ENCODE peak calls at places on chromosomes 5 and 9, in five cellular contexts. U, W, N, E and A are unnamed samples.

GRCh38 chr9:18610956-18611355 is 137.0 kb downstream of the ADAMTSL1 start:
- DNase-seq in U (no peak), W (no peak), N (no peak), E (no peak), A (no peak)

GRCh38 chr5:123444016-123444415 is 20.8 kb upstream of the CEP120 start:
- DNase-seq in U (no peak), W (no peak), N (no peak), E (no peak), A (no peak)

GRCh38 chr9:95368377-95369160 is 51.1 kb upstream of the FANCC start:
- DNase-seq in U (no peak), W (no peak), N (no peak), E (no peak), A (no peak)

GRCh38 chr9:136690841-136691261 is 3.6 kb upstream of the AGPAT2 start:
- DNase-seq in U (no peak), W (no peak), N (no peak), E (no peak), A (no peak)

GRCh38 chr5:163914911-163915310 is 409.5 kb downstream of the MAT2B start:
- DNase-seq in U (no peak), W (no peak), N (no peak), E (peak; percentile 76), A (no peak)

GRCh38 chr9:135521608-135522095 is 412 bp downstream of the LCN1 start:
- DNase-seq in U (no peak), W (no peak), N (no peak), E (no peak), A (no peak)

GRCh38 chr5:6659941-6660684 is 26.9 kb downstream of the SRD5A1 start:
- DNase-seq in U (no peak), W (no peak), N (no peak), E (no peak), A (no peak)

GRCh38 chr5:53996008-53996407 is 314.4 kb downstream of the ARL15 start:
- DNase-seq in U (no peak), W (no peak), N (no peak), E (no peak), A (no peak)

GRCh38 chr5:149054416-149054815 is 8.4 kb downstream of the SH3TC2 start:
- DNase-seq in U (peak; percentile 64), W (no peak), N (no peak), E (no peak), A (no peak)

GRCh38 chr5:149056611-149057165 is 6.2 kb downstream of the SH3TC2 start:
- DNase-seq in U (peak; percentile 34), W (no peak), N (no peak), E (no peak), A (no peak)

GRCh38 chr5:149049371-149049781 is 13.5 kb downstream of the SH3TC2 start:
- DNase-seq in U (no peak), W (no peak), N (no peak), E (peak; percentile 35), A (peak; percentile 72)

GRCh38 chr5:149048806-149049205 is 14.1 kb downstream of the SH3TC2 start:
- DNase-seq in U (no peak), W (no peak), N (no peak), E (no peak), A (no peak)

GRCh38 chr5:149053027-149053705 is 9.7 kb downstream of the SH3TC2 start:
- DNase-seq in U (peak; percentile 77), W (no peak), N (peak; percentile 62), E (no peak), A (no peak)
- TF ChIP-seq CTCF in U (no peak), W (no peak), N (no peak), E (no peak), A (no peak)

DNA sequence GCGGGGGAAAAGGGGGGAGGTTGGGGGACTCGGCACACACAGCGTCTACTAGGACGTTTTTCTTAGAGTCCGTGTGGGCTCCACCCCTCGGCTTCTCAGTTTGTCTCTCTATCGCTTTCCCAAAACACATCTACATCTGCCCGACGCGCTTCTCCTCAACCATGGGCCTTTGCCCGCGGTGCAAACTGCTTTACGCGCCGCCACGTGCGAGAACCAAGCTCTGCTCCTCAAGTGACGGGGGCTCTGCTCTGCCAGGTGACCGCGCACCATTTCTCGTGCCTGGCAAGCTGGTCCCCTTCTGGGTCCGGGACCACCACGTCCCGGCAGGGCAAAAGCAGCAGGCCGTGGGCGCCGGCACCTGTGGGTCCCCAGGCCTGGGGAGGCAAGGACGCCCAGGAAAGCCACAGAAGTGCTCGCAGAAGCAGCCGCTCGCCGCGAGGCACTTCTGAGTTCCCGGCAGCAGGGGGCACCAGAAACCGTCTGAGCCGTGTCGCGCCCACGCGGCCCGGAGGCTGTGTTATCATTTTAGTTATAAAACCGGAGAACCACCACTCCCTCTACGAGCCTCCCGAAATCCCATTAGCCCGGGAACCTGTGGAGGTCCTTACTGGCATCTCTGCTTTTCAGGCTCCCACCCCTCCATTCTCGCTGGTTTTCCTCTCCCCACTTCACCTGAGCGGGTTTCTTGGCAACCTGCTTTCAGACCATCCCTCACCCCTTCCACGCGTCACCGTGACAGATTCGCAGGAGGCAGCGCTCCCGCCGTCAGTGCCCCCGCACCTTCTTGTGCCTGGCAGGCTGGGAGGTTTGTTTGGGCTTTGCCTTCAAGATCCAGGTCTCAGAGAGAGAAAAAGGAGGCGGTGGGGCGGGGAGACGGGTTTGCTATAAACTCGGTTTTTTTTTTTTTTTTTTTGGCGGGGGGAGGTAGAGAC is 2.5 kb downstream of the GDNF start:
- DNase-seq in U (peak; percentile 81), W (peak; percentile 55), N (peak; percentile 77), E (peak; percentile 78), A (peak; percentile 35)
- TF ChIP-seq CTCF in U (peak; percentile 74), W (peak; percentile 78), N (peak; percentile 88), E (peak; percentile 82), A (peak; percentile 87)

GRCh38 chr9:92293452-92294296 is at the start of gene IARS1:
- DNase-seq in U (peak; percentile 98), W (peak; percentile 100), N (peak; percentile 99), E (peak; percentile 98), A (peak; percentile 95)
- TF ChIP-seq CTCF in U (peak; percentile 42), W (peak; percentile 33), N (peak; percentile 14), E (peak; percentile 42), A (peak; percentile 17)

DNA sequence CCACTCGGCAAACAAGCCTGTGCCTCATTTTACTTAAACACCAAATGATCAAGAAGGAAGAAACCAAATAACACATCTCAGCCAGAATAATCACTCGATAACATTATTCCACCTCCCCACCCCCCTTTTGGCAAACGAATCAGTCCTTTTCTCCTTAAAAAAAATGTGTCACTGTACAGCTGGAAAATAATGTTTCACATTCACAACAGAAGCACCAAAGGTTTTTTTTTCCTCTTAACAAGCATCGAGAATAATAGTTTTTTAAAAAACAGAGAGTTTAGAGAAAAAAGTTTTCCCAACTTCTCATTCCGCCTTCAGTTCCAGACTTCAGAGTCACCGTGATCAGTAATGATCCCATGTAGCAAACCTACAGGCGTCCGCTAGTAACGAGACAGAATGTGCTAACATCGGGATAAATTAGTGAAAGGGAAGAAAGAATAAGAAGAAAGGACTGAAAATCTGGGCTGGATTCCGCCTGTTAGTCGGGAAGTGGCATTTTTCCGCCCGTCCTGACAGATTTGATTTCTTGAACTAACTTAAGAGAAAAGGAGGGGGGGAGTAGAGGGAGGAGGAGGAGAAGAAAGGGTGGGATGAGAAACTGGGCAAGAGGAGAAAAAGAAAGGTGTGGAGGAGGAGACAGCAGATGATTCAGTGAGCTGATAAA is at the start of gene ZNF608:
- DNase-seq in U (no peak), W (no peak), N (peak; percentile 92), E (peak; percentile 32), A (no peak)
- TF ChIP-seq CTCF in U (no peak), W (peak; percentile 13), N (no peak), E (no peak), A (no peak)

GRCh38 chr9:94165592-94166236 is 81.5 kb downstream of the PTPDC1 start:
- DNase-seq in U (peak; percentile 99), W (peak; percentile 94), N (peak; percentile 100), E (peak; percentile 98), A (peak; percentile 93)

GRCh38 chr9:94167055-94167346 is 82.7 kb downstream of the PTPDC1 start:
- DNase-seq in U (no peak), W (no peak), N (no peak), E (no peak), A (peak; percentile 58)

GRCh38 chr9:94167376-94167775 is 83.1 kb downstream of the PTPDC1 start:
- DNase-seq in U (no peak), W (no peak), N (no peak), E (no peak), A (no peak)

GRCh38 chr9:94164756-94165549 is 80.7 kb downstream of the PTPDC1 start:
- DNase-seq in U (no peak), W (no peak), N (no peak), E (no peak), A (no peak)

DNA sequence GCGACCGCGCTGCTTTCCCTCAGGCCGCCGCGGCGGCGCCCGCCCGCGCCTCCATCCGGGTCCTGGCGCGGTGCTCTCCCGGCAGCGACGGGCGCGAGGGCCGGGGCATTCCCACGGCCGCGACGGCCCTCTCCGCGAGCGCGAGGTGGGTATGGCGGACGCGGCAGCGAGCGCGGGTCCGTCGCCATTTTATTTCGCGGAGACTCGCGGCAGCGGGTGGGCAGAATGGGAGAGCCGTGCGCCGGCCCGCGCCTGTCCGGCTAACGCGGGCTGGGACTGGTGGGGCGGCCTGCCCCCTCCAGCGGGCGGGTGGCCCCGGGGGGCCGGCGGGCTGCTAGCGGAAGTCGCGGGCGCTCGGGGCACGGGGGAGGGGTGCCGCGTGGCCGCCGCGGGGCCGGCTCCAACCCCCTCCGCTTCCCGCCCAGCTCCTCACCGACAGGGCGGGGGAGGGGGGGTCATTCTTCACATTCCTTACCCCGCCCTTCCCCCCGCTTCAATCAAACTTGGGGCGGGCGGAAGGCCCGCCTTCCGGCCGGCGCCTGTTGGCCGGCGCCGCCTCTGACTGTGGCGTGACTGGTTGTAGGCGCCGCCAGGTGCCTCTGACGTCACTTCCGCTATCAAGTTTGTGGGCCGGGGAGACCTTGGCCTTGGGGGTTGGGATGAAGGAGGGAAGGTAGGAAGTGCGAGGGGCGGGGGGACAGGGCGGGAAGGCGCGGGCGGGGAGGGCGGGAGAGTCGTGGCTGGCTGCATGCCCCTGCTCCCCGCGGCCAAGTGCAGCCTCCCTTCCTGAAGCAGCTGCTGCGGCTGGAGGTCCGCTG is 82.2 kb downstream of the PTPDC1 start:
- DNase-seq in U (peak; percentile 99), W (peak; percentile 94), N (peak; percentile 100), E (peak; percentile 99), A (peak; percentile 94)
- TF ChIP-seq CTCF in U (no peak), W (peak; percentile 27), N (no peak), E (no peak), A (no peak)